ENCODE peak calls at places on chromosomes 7 and 10, in eight cellular contexts. Z, C, B, E, V, I, X and O are unnamed samples. For H3K36me3 and H3K27me3, the result is how much of the 10 kb centered on the place peaks cover.

GRCh38 chr7:65812281-65812680 is 60.6 kb upstream of the VKORC1L1 start:
- DNase-seq in B (no peak), Z (no peak), X (no peak), V (no peak), I (no peak), C (no peak), E (no peak), O (no peak)

GRCh38 chr10:76429642-76430041 is 998.2 kb downstream of the LRMDA start:
- DNase-seq in Z (no peak), C (no peak), E (no peak), B (peak), I (no peak), V (no peak), X (no peak), O (no peak)

GRCh38 chr10:10914129-10914528 is 103.5 kb upstream of the CELF2 start:
- DNase-seq in Z (no peak), X (no peak), I (peak), B (peak), V (no peak), E (no peak), C (no peak), O (no peak)

GRCh38 chr7:117672433-117672832 is 192.6 kb downstream of the CFTR start:
- DNase-seq in X (no peak), V (no peak), B (no peak), Z (no peak), C (no peak), I (no peak), E (no peak), O (no peak)

GRCh38 chr7:114086906-114087651 is 168.3 kb upstream of the PPP1R3A start:
- DNase-seq in X (peak), B (peak), V (peak), C (peak), Z (no peak), E (peak), I (peak), O (no peak)

GRCh38 chr10:27319752-27320561 is 79.4 kb upstream of the ACBD5 start:
- DNase-seq in C (peak), B (peak), Z (no peak), E (no peak), V (peak), X (peak), I (peak), O (peak)

GRCh38 chr10:53864850-53865249 is 936.2 kb downstream of the PCDH15 start:
- DNase-seq in C (no peak), E (no peak), I (no peak), B (no peak), Z (no peak), X (no peak), V (no peak), O (no peak)

GRCh38 chr7:32937344-32938174 is 19.7 kb upstream of the FKBP9 start:
- DNase-seq in E (no peak), Z (no peak), X (no peak), B (peak), V (peak), C (no peak), I (peak), O (peak)

GRCh38 chr7:93301736-93302135 is 69.6 kb downstream of the VPS50 start:
- DNase-seq in V (no peak), B (no peak), X (no peak), E (no peak), Z (no peak), C (no peak), I (no peak), O (no peak)

GRCh38 chr7:4136501-4137110 is 545.5 kb upstream of the FOXK1 start:
- DNase-seq in I (no peak), E (no peak), Z (no peak), V (no peak), B (no peak), C (peak), X (no peak), O (no peak)

GRCh38 chr10:60465801-60466200 is 76.1 kb upstream of the ANK3 start:
- DNase-seq in Z (no peak), I (no peak), C (no peak), E (no peak), X (no peak), V (no peak), B (no peak), O (no peak)

GRCh38 chr10:132526676-132527075 is 10.9 kb upstream of the INPP5A start:
- DNase-seq in E (no peak), B (no peak), I (no peak), C (peak), Z (no peak), V (peak), X (no peak), O (peak)

GRCh38 chr7:157347217-157347904 is 10.6 kb downstream of the DNAJB6 start:
- DNase-seq in Z (peak), I (peak), V (peak), X (peak), B (no peak), C (no peak), E (no peak), O (peak)

GRCh38 chr7:27066148-27066547 is 29.7 kb downstream of the HOXA1 start:
- DNase-seq in X (peak), B (no peak), Z (no peak), I (no peak), C (no peak), E (no peak), V (no peak), O (no peak)

GRCh38 chr10:1121311-1121970 is 65.3 kb downstream of the WDR37 start:
- DNase-seq in B (no peak), I (no peak), C (no peak), X (no peak), V (no peak), Z (no peak), E (no peak), O (no peak)

GRCh38 chr7:27492224-27492623 is 170.5 kb downstream of the HIBADH start:
- DNase-seq in B (no peak), I (no peak), Z (no peak), C (peak), V (no peak), X (no peak), E (no peak), O (no peak)

GRCh38 chr7:93964813-93965212 is 39.3 kb downstream of the BET1 start:
- DNase-seq in C (no peak), Z (no peak), X (no peak), B (no peak), E (no peak), V (no peak), I (no peak), O (no peak)

GRCh38 chr10:20970044-20970443 is 72.9 kb upstream of the NEBL start:
- DNase-seq in C (no peak), I (no peak), B (no peak), X (peak), E (no peak), V (no peak), Z (no peak), O (no peak)

GRCh38 chr10:51397695-51398094 is 301.7 kb downstream of the CSTF2T start:
- DNase-seq in E (no peak), I (peak), V (peak), X (peak), C (no peak), Z (no peak), B (no peak), O (peak)

GRCh38 chr7:20385121-20385520 is 54.4 kb downstream of the ITGB8 start:
- DNase-seq in I (no peak), X (peak), Z (no peak), E (no peak), B (no peak), V (no peak), C (no peak), O (no peak)

GRCh38 chr10:130434446-130435385 is 298.5 kb downstream of the GLRX3 start:
- DNase-seq in Z (no peak), I (no peak), C (no peak), E (no peak), X (no peak), B (no peak), V (no peak), O (no peak)

DNA sequence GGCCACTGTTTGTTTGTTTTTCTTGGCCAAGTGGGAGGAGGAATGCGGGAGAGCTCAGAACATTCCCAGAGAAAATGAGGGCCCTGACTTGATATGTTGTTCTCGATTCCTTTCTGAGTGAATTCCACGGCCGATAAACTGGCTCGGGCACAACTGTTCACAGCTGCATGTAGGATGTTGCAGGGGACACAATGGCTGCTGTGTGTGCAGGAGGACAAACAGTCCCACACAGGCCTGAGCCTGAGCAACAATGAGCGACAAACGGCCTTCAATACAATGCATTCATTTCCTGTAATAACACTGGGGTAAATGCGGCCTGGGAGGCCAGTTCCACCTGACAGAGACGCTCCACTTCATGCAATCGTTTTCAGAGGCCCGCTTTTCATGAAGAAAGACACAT is 88.2 kb upstream of the ARHGAP21 start:
- DNase-seq in C (no peak), B (no peak), I (no peak), V (no peak), Z (no peak), X (no peak), E (no peak), O (no peak)
- H3K27ac ChIP-seq in C (no peak), B (no peak), I (no peak), V (no peak), Z (no peak), X (no peak), E (no peak), O (no peak)

DNA sequence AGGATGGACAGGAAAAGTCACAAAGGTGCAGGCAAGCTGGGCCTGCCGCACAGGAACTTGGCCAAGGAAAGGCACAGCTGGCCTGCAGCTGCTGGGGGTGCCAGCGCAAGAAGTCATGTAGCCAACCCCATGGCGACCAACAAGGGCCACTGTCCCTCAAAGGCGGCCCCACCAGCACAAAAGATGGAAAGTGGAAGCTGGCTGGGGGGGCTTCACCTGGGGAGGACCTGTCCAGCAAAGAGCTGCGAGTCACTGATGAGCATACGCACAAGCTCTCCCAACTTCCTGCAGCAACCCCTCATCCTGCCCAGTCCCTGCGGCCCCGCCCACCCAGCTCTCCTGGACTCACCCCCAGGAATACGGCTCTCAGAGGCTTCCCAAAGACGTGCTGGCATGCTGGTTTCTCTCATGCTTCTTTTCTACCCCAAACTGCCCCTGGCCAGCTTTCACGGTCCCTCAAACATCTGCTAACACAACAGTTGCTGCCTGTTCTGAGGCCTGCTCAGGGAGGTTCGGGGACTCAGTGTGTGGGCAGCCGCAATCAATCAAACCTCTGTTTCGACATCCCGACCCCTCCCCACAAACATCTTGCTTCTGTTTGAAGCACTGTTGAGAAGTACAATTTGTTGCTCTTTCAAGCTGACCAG is 67.6 kb downstream of the FAM53B start:
- DNase-seq in Z (no peak), V (peak), I (no peak), B (no peak), E (no peak), X (no peak), C (no peak), O (no peak)
- H3K36me3 ChIP-seq in Z (under half), V (under half), I (under half), B (under half), E (under half), X (under half), C (half or more), O (under half)

DNA sequence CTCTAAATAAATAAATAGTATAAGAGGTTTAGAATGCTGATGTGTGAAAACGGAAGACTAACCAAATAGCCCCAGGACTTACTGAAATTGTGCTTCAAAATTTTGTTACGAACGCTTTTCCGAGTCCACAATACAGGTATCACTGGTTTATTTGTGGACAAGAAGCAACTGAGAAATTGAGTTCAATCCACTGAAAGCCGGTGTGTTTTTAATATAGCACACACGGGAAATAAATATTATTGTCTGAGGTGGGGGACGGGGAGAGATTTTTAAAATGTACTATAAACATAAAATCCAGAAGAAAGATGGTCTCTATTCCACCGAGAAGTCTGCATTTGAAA is 598 bp downstream of the SLC16A12 start:
- DNase-seq in V (no peak), Z (no peak), E (no peak), X (no peak), B (no peak), C (no peak), I (no peak), O (no peak)
- H3K27me3 ChIP-seq in V (under half), Z (under half), E (half or more), X (under half), B (under half), C (half or more), I (under half), O (under half)

GRCh38 chr10:92244796-92245195 is 46.1 kb downstream of the CPEB3 start:
- DNase-seq in Z (no peak), V (no peak), E (no peak), X (no peak), C (no peak), B (no peak), I (no peak), O (no peak)

GRCh38 chr10:92241501-92241900 is 49.4 kb downstream of the CPEB3 start:
- DNase-seq in Z (no peak), X (no peak), B (no peak), E (no peak), I (no peak), C (no peak), V (no peak), O (no peak)

GRCh38 chr10:92242380-92242779 is 48.5 kb downstream of the CPEB3 start:
- DNase-seq in E (no peak), B (no peak), X (no peak), I (no peak), C (no peak), V (no peak), Z (no peak), O (no peak)

GRCh38 chr10:92241158-92241500 is 49.7 kb downstream of the CPEB3 start:
- DNase-seq in I (no peak), V (peak), B (peak), C (no peak), Z (no peak), X (peak), E (peak), O (no peak)

DNA sequence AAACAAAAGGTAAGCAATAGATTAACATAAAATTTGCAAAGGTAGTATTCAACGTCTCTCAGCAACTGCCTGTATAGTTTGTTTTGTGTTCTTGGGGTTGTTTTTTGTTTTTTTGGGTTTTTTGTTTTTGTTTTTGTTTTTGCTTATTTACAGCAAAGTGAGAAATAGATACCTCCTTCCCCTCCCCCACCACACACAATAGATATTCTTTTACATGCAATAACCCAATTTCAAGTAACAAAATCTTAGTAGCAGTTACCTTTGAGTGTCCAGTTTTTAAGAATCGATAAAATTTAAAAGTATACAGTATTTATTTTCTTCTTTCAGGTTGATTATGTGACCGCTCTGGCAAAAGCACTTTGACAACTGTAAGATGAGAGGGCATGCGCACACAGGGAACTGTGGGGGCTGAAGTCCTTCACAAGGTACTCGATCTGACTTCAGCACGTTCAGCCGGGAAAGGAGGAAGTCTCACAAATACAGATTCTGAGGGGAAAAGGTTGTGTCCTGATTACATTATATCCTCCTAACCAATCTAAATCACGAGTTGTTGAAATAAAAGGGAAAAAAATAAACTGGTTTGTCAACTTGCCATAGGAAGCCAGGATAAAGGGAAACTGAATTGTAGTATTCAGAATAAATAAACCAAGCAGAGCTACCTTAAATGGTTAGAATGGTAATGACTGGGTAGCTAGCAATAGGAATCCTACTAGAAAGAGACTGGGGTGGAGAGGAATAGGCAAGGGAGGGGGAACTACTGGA is 47.8 kb downstream of the CPEB3 start:
- DNase-seq in X (peak), V (peak), B (peak), I (peak), Z (peak), C (peak), E (peak), O (peak)
- H3K27ac ChIP-seq in X (peak), V (peak), B (peak), I (peak), Z (peak), C (peak), E (no peak), O (peak)

GRCh38 chr10:109882251-109883057 is 40.9 kb downstream of the XPNPEP1 start:
- DNase-seq in I (no peak), C (no peak), V (no peak), E (no peak), Z (no peak), B (no peak), X (no peak), O (no peak)
- H3K36me3 ChIP-seq in I (under half), C (half or more), V (under half), E (under half), Z (under half), B (under half), X (under half), O (under half)

DNA sequence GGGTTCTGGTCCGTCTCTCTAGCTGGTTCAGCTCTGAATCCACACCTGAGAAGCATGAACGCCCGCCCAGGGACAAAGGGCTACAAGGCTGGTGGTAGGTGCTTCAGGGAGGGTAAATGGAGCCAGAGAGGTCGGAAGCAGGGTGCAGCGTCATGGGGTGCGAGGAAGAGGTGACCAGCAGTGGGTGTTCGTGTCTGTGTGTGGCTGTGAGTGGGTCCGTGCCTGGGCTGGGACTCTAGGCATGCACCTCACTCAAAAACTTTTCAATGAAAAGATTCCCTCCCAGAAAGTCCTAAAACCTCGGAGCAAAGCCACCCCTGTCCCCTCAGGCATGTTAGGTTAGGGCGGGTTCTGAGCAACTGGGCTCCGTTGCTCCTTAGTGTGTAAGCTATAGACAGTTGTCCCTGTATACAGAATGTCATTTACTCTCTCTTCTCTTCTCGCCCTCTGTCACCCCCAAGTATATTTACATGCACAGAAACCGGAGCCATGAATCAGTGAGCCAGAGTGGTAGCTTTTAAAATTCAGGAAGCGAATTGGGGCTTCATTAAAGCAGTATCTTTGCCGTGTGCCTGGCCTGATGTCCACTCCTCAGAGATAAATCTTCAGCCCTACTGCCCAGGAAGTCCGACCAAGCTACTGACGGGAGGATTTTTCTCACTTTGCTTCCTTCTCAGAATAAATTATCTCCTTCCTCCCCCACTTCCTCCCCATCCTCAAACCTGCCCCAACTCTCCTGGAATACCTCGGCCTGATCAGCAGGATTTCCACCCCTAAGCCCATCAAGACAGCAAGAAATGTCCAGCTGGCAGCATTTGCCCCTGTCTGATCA is 12.2 kb upstream of the GATA3 start:
- DNase-seq in C (no peak), X (no peak), E (no peak), V (no peak), Z (no peak), I (no peak), B (no peak), O (peak)
- H3K27me3 ChIP-seq in C (half or more), X (under half), E (half or more), V (under half), Z (half or more), I (under half), B (half or more), O (half or more)

GRCh38 chr10:124962421-124962820 is 20.5 kb downstream of the ZRANB1 start:
- DNase-seq in I (no peak), B (no peak), Z (no peak), E (no peak), X (no peak), C (no peak), V (no peak), O (no peak)
- H3K27ac ChIP-seq in I (no peak), B (no peak), Z (no peak), E (no peak), X (no peak), C (no peak), V (peak), O (no peak)

GRCh38 chr7:76325811-76326210 is 23.3 kb downstream of the HSPB1 start:
- DNase-seq in C (no peak), E (no peak), B (no peak), X (no peak), Z (no peak), I (no peak), V (no peak), O (no peak)

GRCh38 chr7:76328390-76328789 is 25.9 kb downstream of the HSPB1 start:
- DNase-seq in Z (no peak), B (no peak), E (no peak), V (no peak), C (no peak), X (no peak), I (no peak), O (no peak)

GRCh38 chr7:76327610-76328009 is 25.1 kb downstream of the HSPB1 start:
- DNase-seq in E (no peak), X (no peak), C (no peak), B (no peak), I (no peak), Z (no peak), V (no peak), O (no peak)

GRCh38 chr7:76326646-76327233 is 24.3 kb downstream of the HSPB1 start:
- DNase-seq in E (no peak), B (no peak), X (no peak), Z (no peak), V (no peak), C (no peak), I (no peak), O (no peak)

GRCh38 chr7:76325092-76325491 is 22.6 kb downstream of the HSPB1 start:
- DNase-seq in V (peak), Z (no peak), X (no peak), E (no peak), C (no peak), I (no peak), B (no peak), O (no peak)
- H3K36me3 ChIP-seq in V (under half), Z (under half), X (under half), E (under half), C (half or more), I (under half), B (under half), O (under half)